ENCODE peak calls at places on chromosomes 13 and 19, in four cellular contexts. E is fibroblast of lung, U is AG04450, P is left ventricle myocardium inferior. I is an unnamed sample.

GRCh38 chr19:39030854-39031367 is 1.4 kb downstream of the FBXO27 start:
- DNase-seq in E (no peak), U (no peak), P (no peak), I (peak)

GRCh38 chr19:30227071-30227621 is 145.0 kb upstream of the ZNF536 start:
- DNase-seq in E (no peak), U (no peak), P (no peak), I (no peak)

GRCh38 chr19:33110201-33110910 is 21.6 kb upstream of the WDR88 start:
- DNase-seq in E (peak), U (peak), P (no peak), I (peak)

GRCh38 chr13:72852207-72852606 is 70.3 kb downstream of the PIBF1 start:
- DNase-seq in E (no peak), U (no peak), P (no peak), I (no peak)

GRCh38 chr13:21328836-21329477 is 130.1 kb downstream of the ZDHHC20 start:
- DNase-seq in E (no peak), U (no peak), P (no peak), I (no peak)

GRCh38 chr19:38780443-38780842 is 7.1 kb upstream of the LGALS7 start:
- DNase-seq in E (no peak), U (no peak), P (no peak), I (no peak)

GRCh38 chr13:99659234-99659633 is 158.0 kb downstream of the TM9SF2 start:
- DNase-seq in E (no peak), U (no peak), P (no peak), I (no peak)

GRCh38 chr13:50780201-50781015 is 63.1 kb downstream of the DLEU7 start:
- DNase-seq in E (no peak), U (no peak), P (no peak), I (no peak)

GRCh38 chr13:23899555-23899954 is 2.3 kb upstream of the C1QTNF9B start:
- DNase-seq in E (peak), U (peak), P (no peak), I (no peak)

GRCh38 chr19:9673912-9674668 is 810 bp downstream of the ZNF562 start:
- DNase-seq in E (no peak), U (no peak), P (no peak), I (no peak)

GRCh38 chr19:17757125-17757524 is 5.8 kb downstream of the FCHO1 start:
- DNase-seq in E (peak), U (no peak), P (peak), I (no peak)

GRCh38 chr13:80707000-80707983 is 366.4 kb upstream of the SPRY2 start:
- DNase-seq in E (no peak), U (no peak), P (no peak), I (no peak)

GRCh38 chr13:26709461-26709860 is 51.1 kb downstream of the GPR12 start:
- DNase-seq in E (no peak), U (no peak), P (no peak), I (no peak)

GRCh38 chr13:26706381-26706780 is 54.2 kb downstream of the GPR12 start:
- DNase-seq in E (no peak), U (no peak), P (no peak), I (no peak)

GRCh38 chr13:26707122-26708006 is 53.2 kb downstream of the GPR12 start:
- DNase-seq in E (peak), U (peak), P (no peak), I (peak)

GRCh38 chr13:26710166-26710565 is 50.4 kb downstream of the GPR12 start:
- DNase-seq in E (no peak), U (no peak), P (no peak), I (no peak)

GRCh38 chr13:26708007-26708297 is 52.6 kb downstream of the GPR12 start:
- DNase-seq in E (no peak), U (no peak), P (no peak), I (no peak)
- TF ChIP-seq CTCF in E (no peak), U (no peak), P (no peak), I (no peak)

DNA sequence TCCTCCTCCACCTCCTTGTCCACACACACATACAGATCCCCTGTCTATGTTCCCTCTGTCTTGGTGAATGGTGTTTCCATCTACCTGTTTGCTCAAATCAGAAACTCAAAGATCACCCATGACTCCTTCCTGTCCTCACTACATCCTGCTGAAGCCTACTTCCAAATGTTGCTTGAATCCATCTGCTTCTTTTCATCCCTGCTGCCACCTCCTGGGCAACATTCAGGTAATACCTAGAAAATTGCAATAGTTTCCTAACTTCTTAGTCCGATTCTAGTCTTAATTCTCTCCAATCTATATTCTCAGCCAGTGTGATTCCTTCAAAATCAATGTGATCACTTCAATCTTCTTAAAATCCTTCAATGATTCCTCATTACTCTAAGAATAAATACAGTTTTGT is 155.5 kb upstream of the STARD13 start:
- DNase-seq in E (peak), U (no peak), P (no peak), I (peak)
- TF ChIP-seq CTCF in E (no peak), U (peak), P (peak), I (peak)

GRCh38 chr13:36275190-36276002 is 22.2 kb downstream of the CCDC169 start:
- DNase-seq in E (peak), U (peak), P (no peak), I (no peak)
- TF ChIP-seq CTCF in E (peak), U (peak), P (peak), I (peak)

GRCh38 chr13:67493835-67494234 is 263.7 kb upstream of the PCDH9 start:
- DNase-seq in E (no peak), U (no peak), P (no peak), I (no peak)
- TF ChIP-seq CTCF in E (no peak), U (no peak), P (no peak), I (no peak)

DNA sequence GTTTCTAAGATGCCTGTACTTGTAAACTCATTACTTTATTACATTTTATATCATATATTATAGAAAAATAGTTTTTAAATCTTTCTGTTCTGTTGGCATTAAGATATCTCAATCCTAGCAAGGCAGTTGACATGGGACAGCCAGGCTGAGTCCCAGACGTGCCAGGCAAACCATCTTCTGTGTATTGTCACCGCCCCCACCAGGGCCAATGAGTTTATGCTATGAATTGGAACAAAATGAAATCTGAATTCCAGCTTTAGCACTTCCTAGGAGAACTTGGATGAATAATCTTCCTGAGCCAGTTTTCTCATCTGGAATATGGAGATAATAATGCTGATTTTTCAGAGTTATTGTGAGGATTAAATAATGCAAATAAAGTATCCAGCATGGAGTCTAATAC is 79.9 kb upstream of the GSX1 start:
- DNase-seq in E (peak), U (no peak), P (no peak), I (no peak)
- TF ChIP-seq CTCF in E (peak), U (no peak), P (peak), I (peak)

GRCh38 chr13:36193151-36193855 is 21.1 kb downstream of the SOHLH2 start:
- DNase-seq in E (peak), U (no peak), P (no peak), I (peak)

GRCh38 chr13:36192166-36192565 is 22.2 kb downstream of the SOHLH2 start:
- DNase-seq in E (no peak), U (no peak), P (no peak), I (no peak)

GRCh38 chr13:36188446-36188845 is 25.9 kb downstream of the SOHLH2 start:
- DNase-seq in E (no peak), U (no peak), P (no peak), I (no peak)

DNA sequence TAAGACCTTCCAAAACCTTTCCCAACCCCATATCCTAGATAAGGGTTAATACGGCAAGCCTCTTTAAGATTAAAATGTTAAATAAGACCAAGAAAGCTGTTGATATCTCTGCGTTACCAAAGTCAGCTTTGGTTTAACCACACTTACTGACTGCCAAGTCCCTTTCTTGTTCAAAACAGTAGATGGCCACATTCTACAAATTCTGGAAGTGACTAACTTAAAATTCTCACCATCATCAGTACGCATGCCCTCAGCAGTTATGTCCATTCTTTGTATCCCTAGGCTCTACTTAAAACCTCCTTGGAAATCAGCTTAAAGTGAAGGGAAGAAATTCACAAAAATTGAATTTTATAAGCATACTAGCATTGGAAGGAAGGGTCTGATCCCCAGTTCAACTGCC is 23.6 kb downstream of the SOHLH2 start:
- DNase-seq in E (no peak), U (no peak), P (no peak), I (no peak)
- TF ChIP-seq CTCF in E (no peak), U (no peak), P (no peak), I (no peak)

GRCh38 chr13:95710313-95710712 is 33.4 kb downstream of the DNAJC3 start:
- DNase-seq in E (peak), U (peak), P (no peak), I (no peak)

GRCh38 chr13:95714142-95714832 is 37.3 kb downstream of the DNAJC3 start:
- DNase-seq in E (peak), U (peak), P (no peak), I (peak)

GRCh38 chr13:95713651-95714050 is 36.7 kb downstream of the DNAJC3 start:
- DNase-seq in E (peak), U (no peak), P (no peak), I (no peak)

DNA sequence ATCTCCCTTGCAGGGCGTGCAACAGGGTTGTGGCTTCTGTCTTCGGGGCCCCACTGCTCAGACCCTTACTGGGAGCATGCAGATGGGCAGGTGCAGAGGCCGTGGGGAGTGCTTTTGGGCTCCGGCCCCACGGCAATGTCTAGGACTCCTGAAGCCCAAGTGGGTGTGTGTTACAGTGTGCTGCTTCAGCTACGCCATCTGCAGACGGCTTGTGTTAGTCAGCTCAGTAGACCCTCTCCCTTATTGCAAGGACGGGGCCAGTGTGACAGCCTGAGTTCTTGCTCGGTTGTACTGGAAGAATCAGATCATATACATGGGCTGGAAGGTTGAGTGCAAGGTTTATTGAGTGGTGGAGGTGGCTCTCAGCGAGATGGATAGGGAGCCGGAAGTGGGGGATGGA is 39.3 kb downstream of the DNAJC3 start:
- DNase-seq in E (no peak), U (no peak), P (no peak), I (no peak)
- TF ChIP-seq CTCF in E (no peak), U (no peak), P (no peak), I (no peak)

I was measured in epithelial cell of proximal tubule.